ENCODE peak calls at places on chromosomes 2 and 18, in five cellular contexts. One of them, this sample, is unnamed.

GRCh38 chr18:28248653-28249052 is 71.7 kb upstream of the CDH2 start:
- DNase-seq in GM23338: peak; percentile 44
- DNase-seq in Panc1: no peak
- DNase-seq in HepG2: no peak
- DNase-seq in K562: no peak
- DNase-seq in this sample: no peak

GRCh38 chr18:46275370-46275769 is 171.2 kb downstream of the HAUS1 start:
- DNase-seq in GM23338: no peak
- DNase-seq in Panc1: no peak
- DNase-seq in HepG2: no peak
- DNase-seq in K562: no peak
- DNase-seq in this sample: no peak

GRCh38 chr18:23200751-23201150 is 65.5 kb downstream of the CABLES1 start:
- DNase-seq in GM23338: no peak
- DNase-seq in Panc1: no peak
- DNase-seq in HepG2: no peak
- DNase-seq in K562: no peak
- DNase-seq in this sample: no peak

GRCh38 chr18:68714356-68714706 is 577 bp downstream of the TMX3 start:
- DNase-seq in GM23338: peak; percentile 18
- DNase-seq in Panc1: no peak
- DNase-seq in HepG2: peak; percentile 4
- DNase-seq in K562: peak; percentile 12
- DNase-seq in this sample: no peak

GRCh38 chr2:197515277-197515797 is 529 bp upstream of the MOB4 start:
- DNase-seq in GM23338: no peak
- DNase-seq in Panc1: no peak
- DNase-seq in HepG2: peak; percentile 61
- DNase-seq in K562: no peak
- DNase-seq in this sample: no peak

GRCh38 chr2:109284816-109285215 is 155.8 kb downstream of the SH3RF3 start:
- DNase-seq in GM23338: no peak
- DNase-seq in Panc1: no peak
- DNase-seq in HepG2: no peak
- DNase-seq in K562: no peak
- DNase-seq in this sample: no peak

GRCh38 chr18:76265375-76266225 is 229.4 kb downstream of the ZNF516 start:
- DNase-seq in GM23338: no peak
- DNase-seq in Panc1: no peak
- DNase-seq in HepG2: no peak
- DNase-seq in K562: no peak
- DNase-seq in this sample: no peak

GRCh38 chr2:165428996-165429395 is 40.5 kb upstream of the CSRNP3 start:
- DNase-seq in GM23338: no peak
- DNase-seq in Panc1: no peak
- DNase-seq in HepG2: no peak
- DNase-seq in K562: no peak
- DNase-seq in this sample: no peak

GRCh38 chr2:191552036-191552435 is 125.9 kb upstream of the NABP1 start:
- DNase-seq in GM23338: no peak
- DNase-seq in Panc1: no peak
- DNase-seq in HepG2: no peak
- DNase-seq in K562: no peak
- DNase-seq in this sample: no peak

GRCh38 chr2:24011278-24012104 is 1.6 kb downstream of the MFSD2B start:
- DNase-seq in GM23338: no peak
- DNase-seq in Panc1: no peak
- DNase-seq in HepG2: no peak
- DNase-seq in K562: peak; percentile 81
- DNase-seq in this sample: no peak

GRCh38 chr2:148914463-148914862 is 39.4 kb downstream of the KIF5C start:
- DNase-seq in GM23338: no peak
- DNase-seq in Panc1: no peak
- DNase-seq in HepG2: no peak
- DNase-seq in K562: no peak
- DNase-seq in this sample: no peak

GRCh38 chr2:64943387-64944150 is 45.6 kb upstream of the SLC1A4 start:
- DNase-seq in GM23338: no peak
- DNase-seq in Panc1: peak; percentile 4
- DNase-seq in HepG2: peak; percentile 97
- DNase-seq in K562: no peak
- DNase-seq in this sample: no peak

GRCh38 chr2:201795608-201796477 is 10.5 kb upstream of the CDK15 start:
- DNase-seq in GM23338: peak; percentile 80
- DNase-seq in Panc1: peak; percentile 33
- DNase-seq in HepG2: peak; percentile 26
- DNase-seq in K562: peak; percentile 34
- DNase-seq in this sample: no peak

GRCh38 chr2:43129676-43130547 is 96.5 kb downstream of the ZFP36L2 start:
- DNase-seq in GM23338: no peak
- DNase-seq in Panc1: no peak
- DNase-seq in HepG2: peak; percentile 65
- DNase-seq in K562: no peak
- DNase-seq in this sample: no peak

GRCh38 chr2:176110975-176111663 is 4.0 kb downstream of the HOXD11 start:
- DNase-seq in GM23338: peak; percentile 94
- DNase-seq in Panc1: no peak
- DNase-seq in HepG2: peak; percentile 50
- DNase-seq in K562: peak; percentile 72
- DNase-seq in this sample: no peak

GRCh38 chr2:169933124-169933711 is 106.0 kb downstream of the UBR3 start:
- DNase-seq in GM23338: peak; percentile 61
- DNase-seq in Panc1: peak; percentile 4
- DNase-seq in HepG2: peak; percentile 46
- DNase-seq in K562: peak; percentile 66
- DNase-seq in this sample: no peak

GRCh38 chr2:100599566-100599965 is 36.8 kb downstream of the PDCL3 start:
- DNase-seq in GM23338: no peak
- DNase-seq in Panc1: no peak
- DNase-seq in HepG2: no peak
- DNase-seq in K562: no peak
- DNase-seq in this sample: no peak

GRCh38 chr2:100603414-100603813 is 40.6 kb downstream of the PDCL3 start:
- DNase-seq in GM23338: no peak
- DNase-seq in Panc1: no peak
- DNase-seq in HepG2: no peak
- DNase-seq in K562: no peak
- DNase-seq in this sample: no peak

GRCh38 chr2:100606332-100606731 is 43.5 kb downstream of the PDCL3 start:
- DNase-seq in GM23338: no peak
- DNase-seq in Panc1: no peak
- DNase-seq in HepG2: peak; percentile 36
- DNase-seq in K562: no peak
- DNase-seq in this sample: no peak

GRCh38 chr2:100603945-100604633 is 41.3 kb downstream of the PDCL3 start:
- DNase-seq in GM23338: peak; percentile 21
- DNase-seq in Panc1: no peak
- DNase-seq in HepG2: no peak
- DNase-seq in K562: no peak
- DNase-seq in this sample: no peak

DNA sequence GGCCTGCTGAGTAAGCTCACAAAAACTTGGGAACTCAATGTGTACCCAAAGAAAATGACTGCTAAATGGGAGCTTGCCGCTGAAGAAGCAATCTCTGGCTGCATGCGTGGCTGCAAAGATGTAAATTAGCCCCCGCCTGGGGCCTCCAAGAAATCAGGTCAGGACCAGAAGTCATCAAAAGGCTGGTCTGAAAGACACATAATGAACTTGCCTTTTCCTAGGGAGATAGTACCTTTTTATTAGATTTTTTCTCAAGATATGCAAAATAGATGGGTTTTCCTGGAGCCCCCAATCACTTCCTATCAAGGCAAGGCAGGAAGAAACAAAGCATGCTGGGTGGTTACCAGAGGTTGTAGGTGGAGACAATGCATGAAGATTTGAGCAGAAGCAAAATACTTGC is 38.9 kb downstream of the PDCL3 start:
- DNase-seq in GM23338: no peak
- DNase-seq in Panc1: no peak
- DNase-seq in HepG2: no peak
- DNase-seq in K562: no peak
- DNase-seq in this sample: no peak
- TF ChIP-seq REST in GM23338: no peak
- TF ChIP-seq REST in Panc1: no peak
- TF ChIP-seq REST in HepG2: no peak
- TF ChIP-seq REST in K562: no peak
- TF ChIP-seq REST in this sample: no peak

GRCh38 chr18:21704603-21705364 is at the start of gene ABHD3:
- DNase-seq in GM23338: peak; percentile 98
- DNase-seq in Panc1: peak; percentile 38
- DNase-seq in HepG2: peak; percentile 78
- DNase-seq in K562: peak; percentile 89
- DNase-seq in this sample: peak; percentile 55

GRCh38 chr18:21701621-21702020 is 3.0 kb downstream of the ABHD3 start:
- DNase-seq in GM23338: no peak
- DNase-seq in Panc1: no peak
- DNase-seq in HepG2: no peak
- DNase-seq in K562: no peak
- DNase-seq in this sample: no peak

GRCh38 chr18:21702602-21703001 is 2.0 kb downstream of the ABHD3 start:
- DNase-seq in GM23338: no peak
- DNase-seq in Panc1: no peak
- DNase-seq in HepG2: no peak
- DNase-seq in K562: no peak
- DNase-seq in this sample: no peak

GRCh38 chr18:21706386-21706865 is 1.9 kb upstream of the ABHD3 start:
- DNase-seq in GM23338: no peak
- DNase-seq in Panc1: no peak
- DNase-seq in HepG2: no peak
- DNase-seq in K562: no peak
- DNase-seq in this sample: no peak

GRCh38 chr18:21703241-21703820 is 1.2 kb downstream of the ABHD3 start:
- DNase-seq in GM23338: peak; percentile 64
- DNase-seq in Panc1: no peak
- DNase-seq in HepG2: no peak
- DNase-seq in K562: peak; percentile 18
- DNase-seq in this sample: peak; percentile 17
- TF ChIP-seq REST in GM23338: no peak
- TF ChIP-seq REST in Panc1: no peak
- TF ChIP-seq REST in HepG2: no peak
- TF ChIP-seq REST in K562: no peak
- TF ChIP-seq REST in this sample: no peak

GRCh38 chr2:28448738-28449100 is 47.1 kb upstream of the PLB1 start:
- DNase-seq in GM23338: no peak
- DNase-seq in Panc1: no peak
- DNase-seq in HepG2: no peak
- DNase-seq in K562: no peak
- DNase-seq in this sample: no peak

GRCh38 chr2:28442328-28442727 is 49.7 kb downstream of the FOSL2 start:
- DNase-seq in GM23338: no peak
- DNase-seq in Panc1: no peak
- DNase-seq in HepG2: no peak
- DNase-seq in K562: no peak
- DNase-seq in this sample: no peak

GRCh38 chr2:28444951-28445350 is 50.9 kb upstream of the PLB1 start:
- DNase-seq in GM23338: no peak
- DNase-seq in Panc1: no peak
- DNase-seq in HepG2: no peak
- DNase-seq in K562: no peak
- DNase-seq in this sample: no peak

GRCh38 chr2:28447943-28448737 is 47.7 kb upstream of the PLB1 start:
- DNase-seq in GM23338: no peak
- DNase-seq in Panc1: no peak
- DNase-seq in HepG2: no peak
- DNase-seq in K562: no peak
- DNase-seq in this sample: no peak

DNA sequence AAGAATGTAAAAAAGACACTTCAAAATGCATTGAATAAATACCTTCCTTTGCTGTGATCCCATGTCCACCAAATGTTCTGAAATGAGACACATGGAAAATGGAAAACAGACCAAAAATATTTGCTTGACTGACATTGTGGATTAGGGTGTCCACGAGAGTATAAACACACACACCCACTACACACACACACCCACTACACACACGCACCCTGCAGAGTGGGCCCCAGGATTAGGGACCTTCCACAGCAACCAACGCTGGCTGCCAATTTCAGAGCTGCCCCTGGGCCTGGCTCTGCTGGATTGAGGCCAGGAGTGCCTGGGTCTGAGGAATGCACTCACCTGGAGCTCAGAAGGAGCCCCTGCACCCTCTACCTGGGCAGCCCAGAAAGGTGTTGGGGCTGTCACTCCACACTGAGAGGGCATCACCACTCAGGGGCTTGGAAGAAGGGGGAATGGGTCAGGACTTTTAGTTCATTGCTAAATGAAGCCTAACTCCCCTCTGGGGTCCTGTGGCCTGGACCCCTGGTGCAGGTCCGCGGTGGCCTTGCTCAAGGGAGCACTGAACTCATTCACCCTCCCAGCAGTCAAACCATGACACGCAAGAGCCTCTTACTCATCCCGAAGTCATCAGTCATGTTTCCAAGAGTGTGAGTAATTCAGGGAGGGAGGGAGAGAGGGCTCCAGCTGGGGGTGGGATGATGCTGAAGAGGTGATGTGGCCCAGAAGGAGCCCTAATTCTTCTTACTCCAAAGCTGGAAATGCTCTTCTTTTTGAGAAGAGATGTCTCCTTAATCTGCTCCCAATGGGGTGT is 50.2 kb upstream of the PLB1 start:
- DNase-seq in GM23338: no peak
- DNase-seq in Panc1: peak; percentile 91
- DNase-seq in HepG2: no peak
- DNase-seq in K562: peak; percentile 20
- DNase-seq in this sample: no peak
- TF ChIP-seq REST in GM23338: no peak
- TF ChIP-seq REST in Panc1: no peak
- TF ChIP-seq REST in HepG2: no peak
- TF ChIP-seq REST in K562: no peak
- TF ChIP-seq REST in this sample: no peak

DNA sequence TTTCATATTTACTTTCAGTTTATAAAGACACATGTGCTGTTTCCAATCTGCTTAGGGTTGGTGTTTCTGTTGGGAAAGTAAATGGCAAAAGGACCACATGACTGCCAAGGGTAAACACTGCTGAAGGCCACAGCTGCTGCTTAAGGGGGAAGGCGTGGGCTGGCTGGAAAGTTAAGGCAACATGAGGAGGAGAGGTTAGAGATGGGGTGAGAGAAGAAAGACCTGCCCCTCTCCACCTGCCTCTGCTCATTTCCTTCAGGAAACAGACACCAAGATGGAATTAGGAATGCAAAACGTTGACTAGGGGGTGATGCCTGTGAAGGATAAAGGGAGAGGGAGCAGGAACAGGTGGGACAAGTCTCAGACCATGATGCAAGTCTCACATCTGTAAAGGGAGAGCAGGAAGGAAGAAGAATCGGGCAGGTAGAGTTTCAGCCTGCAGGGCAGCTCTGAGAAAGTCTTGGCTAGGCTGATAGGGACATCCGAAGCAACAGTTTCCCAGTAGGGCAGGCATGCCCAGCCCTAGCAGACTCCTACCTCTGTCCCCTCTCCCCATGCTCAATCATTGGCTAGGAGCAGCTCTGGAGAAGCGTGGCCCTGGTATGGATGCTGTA is 86.0 kb downstream of the CDC42EP3 start:
- DNase-seq in GM23338: peak; percentile 20
- DNase-seq in Panc1: no peak
- DNase-seq in HepG2: no peak
- DNase-seq in K562: no peak
- DNase-seq in this sample: no peak
- TF ChIP-seq REST in GM23338: no peak
- TF ChIP-seq REST in Panc1: no peak
- TF ChIP-seq REST in HepG2: no peak
- TF ChIP-seq REST in K562: no peak
- TF ChIP-seq REST in this sample: no peak

GRCh38 chr2:241300000-241300399 is 15.5 kb downstream of the HDLBP start:
- DNase-seq in GM23338: peak; percentile 52
- DNase-seq in Panc1: no peak
- DNase-seq in HepG2: no peak
- DNase-seq in K562: peak; percentile 34
- DNase-seq in this sample: no peak
- TF ChIP-seq REST in GM23338: no peak
- TF ChIP-seq REST in Panc1: no peak
- TF ChIP-seq REST in HepG2: no peak
- TF ChIP-seq REST in K562: no peak
- TF ChIP-seq REST in this sample: no peak